ENCODE peak calls at places on chromosome 1, in six cellular contexts. S is heart left ventricle, Z is stomach, A is NB4, D is suprapubic skin, K is H54. X is an unnamed sample.

GRCh38 chr1:2258996-2259395 is 30.9 kb downstream of the SKI start:
- DNase-seq in S (no peak), D (no peak), K (no peak), A (no peak), Z (no peak), X (no peak)

GRCh38 chr1:206463911-206464310 is 6.4 kb upstream of the IKBKE start:
- DNase-seq in A (no peak), D (no peak), S (no peak), Z (no peak), K (no peak), X (no peak)

GRCh38 chr1:155000475-155000724 is 2.2 kb upstream of the ZBTB7B start:
- DNase-seq in S (peak), Z (peak), D (no peak), K (no peak), A (no peak), X (no peak)

GRCh38 chr1:9900142-9901043 is 9.7 kb downstream of the CTNNBIP1 start:
- DNase-seq in K (no peak), D (no peak), S (peak), A (peak), Z (peak), X (peak)

GRCh38 chr1:207619833-207620572 is 24.9 kb upstream of the CR1L start:
- DNase-seq in S (no peak), Z (no peak), A (peak), K (peak), D (no peak), X (peak)

GRCh38 chr1:46128336-46128735 is 4.1 kb downstream of the PIK3R3 start:
- DNase-seq in K (no peak), A (no peak), Z (no peak), D (no peak), S (no peak), X (no peak)

GRCh38 chr1:66770240-66770639 is 18.0 kb downstream of the DYNLT5 start:
- DNase-seq in A (no peak), S (no peak), Z (no peak), D (no peak), K (no peak), X (no peak)

GRCh38 chr1:22469219-22469618 is 17.6 kb downstream of the ZBTB40 start:
- DNase-seq in Z (no peak), D (no peak), S (no peak), A (no peak), K (no peak), X (no peak)

GRCh38 chr1:158999301-159000069 is 10.2 kb upstream of the IFI16 start:
- DNase-seq in A (no peak), S (peak), D (peak), K (no peak), Z (no peak), X (peak)

GRCh38 chr1:98197356-98197755 is 276.5 kb upstream of the DPYD start:
- DNase-seq in D (no peak), K (no peak), S (no peak), A (no peak), Z (no peak), X (no peak)

GRCh38 chr1:233025156-233025555 is 74.7 kb downstream of the NTPCR start:
- DNase-seq in S (peak), Z (peak), A (peak), D (no peak), K (no peak), X (peak)

DNA sequence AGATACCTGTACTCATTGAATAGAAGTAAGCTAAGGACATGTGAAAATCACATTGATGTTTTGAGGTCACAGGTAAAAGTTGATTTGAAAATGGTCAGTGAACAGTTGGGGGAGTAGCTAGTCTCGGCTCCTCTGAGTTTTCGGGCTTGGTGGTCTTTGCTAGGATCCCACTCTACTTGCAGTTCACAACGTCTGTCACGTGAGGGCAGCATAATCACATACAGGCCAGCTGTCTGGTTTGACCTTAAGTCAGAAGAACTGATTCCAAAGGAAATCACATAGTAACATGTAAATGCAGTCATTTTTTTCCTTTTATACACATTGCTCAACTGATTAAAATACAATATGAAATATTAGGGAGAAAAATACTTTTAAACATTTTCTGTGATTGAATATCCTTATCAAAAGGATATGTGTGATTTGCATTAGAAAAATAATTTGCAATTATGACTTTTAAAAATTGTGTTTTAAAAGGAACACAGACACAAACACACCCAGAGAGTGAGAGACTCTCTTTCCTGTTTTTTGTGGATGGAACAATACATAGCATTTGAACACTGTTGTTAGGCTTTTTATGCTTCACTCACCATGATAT is 21.8 kb upstream of the PDC start:
- DNase-seq in K (peak), S (peak), A (peak), D (no peak), Z (peak), X (peak)
- TF ChIP-seq POLR2A in K (no peak), S (no peak), A (no peak), D (no peak), Z (no peak), X (no peak)

GRCh38 chr1:241548008-241548407 is 15.8 kb downstream of the KMO start:
- DNase-seq in A (no peak), S (no peak), Z (no peak), D (no peak), K (no peak), X (no peak)

GRCh38 chr1:241555526-241555925 is 23.3 kb downstream of the KMO start:
- DNase-seq in D (no peak), S (no peak), A (no peak), Z (no peak), K (no peak), X (no peak)

GRCh38 chr1:241550318-241550717 is 18.1 kb downstream of the KMO start:
- DNase-seq in S (no peak), A (no peak), K (no peak), D (no peak), Z (no peak), X (no peak)

GRCh38 chr1:241553886-241554592 is 21.9 kb downstream of the KMO start:
- DNase-seq in D (no peak), K (no peak), Z (no peak), A (no peak), S (no peak), X (no peak)

GRCh38 chr1:241551759-241552638 is 19.8 kb downstream of the KMO start:
- DNase-seq in A (peak), D (no peak), Z (no peak), K (no peak), S (peak), X (peak)
- TF ChIP-seq POLR2A in A (peak), D (no peak), Z (no peak), K (no peak), S (no peak), X (no peak)

DNA sequence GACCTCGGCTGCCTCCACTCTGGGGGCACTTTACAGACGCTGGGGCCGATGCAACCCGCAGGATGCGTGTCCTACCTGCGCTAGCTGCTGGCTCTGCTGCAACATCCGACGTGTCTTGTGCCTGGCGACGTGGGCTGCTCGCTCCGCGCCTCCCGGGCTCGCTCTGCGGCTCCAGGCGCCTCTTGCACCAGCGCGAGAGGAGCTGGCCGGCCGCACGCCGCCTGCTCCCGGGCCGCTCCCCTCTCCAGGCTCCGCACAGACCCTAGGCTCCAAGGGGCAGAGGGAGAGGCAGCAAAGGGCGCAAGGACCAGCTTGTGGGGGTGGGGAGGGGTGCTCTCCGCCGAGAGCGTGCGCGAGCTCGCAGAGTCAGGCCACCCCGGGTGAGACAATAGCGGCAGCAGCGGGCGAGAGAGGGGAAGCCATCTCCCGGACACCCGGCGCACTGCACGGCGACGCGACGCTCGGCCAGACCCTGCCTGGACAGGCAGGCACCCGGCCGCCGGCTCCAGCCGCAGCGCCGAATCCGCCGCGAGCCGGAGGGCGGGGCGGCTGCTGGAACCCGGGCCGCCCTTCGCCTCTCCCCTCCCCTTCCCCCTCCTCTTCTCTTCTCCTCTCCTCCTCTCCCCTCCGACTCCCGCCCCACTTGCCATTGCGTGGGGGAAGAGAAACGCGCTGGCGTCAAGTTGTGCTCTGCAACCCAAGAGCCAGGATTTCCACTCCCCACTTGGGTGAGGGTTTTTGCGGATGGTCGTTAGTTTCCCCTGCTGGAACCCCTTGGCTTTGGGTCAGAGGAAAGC is at the start of gene PIK3C2B:
- DNase-seq in D (peak), S (peak), A (peak), K (peak), Z (peak), X (peak)
- TF ChIP-seq POLR2A in D (peak), S (no peak), A (peak), K (peak), Z (no peak), X (no peak)

DNA sequence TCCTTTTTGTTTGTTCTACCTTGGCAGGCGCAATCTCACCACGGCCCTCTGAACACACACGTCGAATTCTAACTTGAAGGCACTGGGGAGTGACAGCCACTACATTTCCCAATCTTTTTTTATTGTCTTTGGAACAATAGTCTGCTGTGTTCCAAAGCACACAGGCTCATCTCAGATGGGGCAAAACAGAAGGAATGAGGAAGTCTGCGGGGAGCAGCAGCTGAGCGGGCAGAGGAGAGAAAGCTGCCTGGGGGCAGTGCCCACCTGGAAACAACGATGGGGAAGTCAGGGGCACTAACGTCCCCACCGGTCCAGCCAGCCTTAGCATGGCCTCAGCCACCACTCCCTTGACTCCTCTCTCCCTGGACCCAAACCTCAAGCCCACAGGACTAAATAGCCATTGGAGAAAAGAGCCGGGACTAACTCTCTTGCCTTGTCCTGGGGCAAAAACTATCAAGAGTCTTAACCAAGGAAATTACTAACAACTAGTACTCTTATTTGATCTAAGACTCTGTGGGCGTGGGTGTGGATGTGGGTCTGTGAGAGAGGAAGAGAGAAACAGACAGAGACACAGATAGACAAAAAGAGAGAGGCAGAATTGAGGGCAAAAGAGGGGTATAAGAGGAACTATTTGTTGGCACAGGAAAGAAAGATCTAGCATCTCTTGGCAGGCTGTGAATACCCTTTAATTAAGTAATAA is 34.2 kb downstream of the SYF2 start:
- DNase-seq in S (no peak), A (peak), Z (no peak), D (no peak), K (no peak), X (no peak)
- TF ChIP-seq POLR2A in S (no peak), A (no peak), Z (no peak), D (no peak), K (no peak), X (no peak)

GRCh38 chr1:75074719-75075395 is 59.3 kb upstream of the LHX8 start:
- DNase-seq in D (no peak), S (no peak), A (no peak), Z (no peak), K (no peak), X (no peak)

GRCh38 chr1:75083848-75084514 is 50.2 kb upstream of the LHX8 start:
- DNase-seq in D (no peak), Z (no peak), S (no peak), K (no peak), A (no peak), X (no peak)

GRCh38 chr1:75083223-75083622 is 51.0 kb upstream of the LHX8 start:
- DNase-seq in Z (no peak), S (no peak), A (no peak), D (no peak), K (no peak), X (no peak)

GRCh38 chr1:75079535-75080290 is 54.5 kb upstream of the LHX8 start:
- DNase-seq in D (no peak), K (no peak), Z (no peak), S (no peak), A (no peak), X (no peak)
- TF ChIP-seq POLR2A in D (no peak), K (no peak), Z (no peak), S (no peak), A (no peak), X (no peak)

DNA sequence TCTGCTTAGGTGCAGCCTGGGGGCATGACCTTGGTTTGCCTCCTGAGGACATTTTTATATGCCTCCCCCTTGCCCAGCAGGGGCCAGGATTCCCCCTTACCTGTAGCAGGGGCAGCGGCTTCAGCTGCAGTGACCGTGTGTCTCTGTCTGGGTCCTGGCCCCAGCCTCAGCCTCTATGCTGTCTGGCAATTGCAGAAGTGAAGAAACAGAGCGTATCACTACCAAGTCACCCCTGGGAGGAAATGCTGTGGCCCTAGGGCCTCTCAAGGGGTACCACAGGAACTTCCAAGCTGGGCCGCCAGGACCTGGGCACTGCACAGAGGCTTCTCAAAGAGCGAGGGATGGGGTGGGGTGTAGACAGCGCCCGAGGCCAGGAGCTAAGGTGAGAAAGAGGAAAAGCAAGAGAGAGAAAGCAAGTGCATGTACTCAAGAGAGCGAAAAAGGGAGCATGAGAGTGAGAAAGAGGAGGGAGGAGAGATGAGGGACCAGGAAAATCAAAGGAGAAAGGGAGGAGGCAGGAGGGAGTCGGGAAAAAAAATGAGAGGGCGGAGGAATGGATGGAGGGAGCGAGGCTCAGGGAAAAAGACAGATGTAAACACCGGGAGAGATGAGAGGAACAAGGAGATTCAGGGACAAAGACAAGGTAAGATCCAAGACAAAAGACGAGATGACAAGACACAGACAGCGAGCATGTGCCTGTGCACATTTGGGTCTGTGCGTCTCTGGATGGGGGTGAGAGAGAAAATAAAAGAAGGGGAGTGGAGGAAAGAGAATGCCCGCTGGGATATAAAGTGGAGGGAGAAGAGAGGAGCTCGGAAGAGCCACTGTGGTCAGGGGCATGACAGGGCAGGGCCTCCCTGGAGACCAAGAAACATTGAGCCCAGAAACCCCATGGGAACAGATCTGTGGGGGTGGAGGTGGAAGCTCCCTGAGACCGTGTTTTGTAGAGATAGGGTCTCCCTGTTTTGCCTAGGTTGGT is at the start of gene PTAFR:
- DNase-seq in S (peak), Z (no peak), A (peak), D (no peak), K (no peak), X (no peak)
- TF ChIP-seq POLR2A in S (no peak), Z (no peak), A (no peak), D (no peak), K (no peak), X (no peak)

X was measured in erythroblast.